ENCODE peak calls at places on chromosomes 1 and 21, in six cellular contexts. S is GM12891, A is H1, O is HepG2, P is GM12878, I is K562. N is an unnamed sample.

GRCh38 chr1:156488566-156489165 is 11.9 kb downstream of the MEF2D start:
- DNase-seq in S (no peak), P (no peak), A (no peak), O (no peak), I (no peak), N (peak; percentile 74)

GRCh38 chr21:43034098-43034497 is 41.5 kb downstream of the CBS start:
- DNase-seq in O (no peak), I (no peak), A (no peak), P (no peak), S (no peak), N (no peak)

GRCh38 chr1:76669146-76669545 is 198.1 kb upstream of the ST6GALNAC5 start:
- DNase-seq in O (no peak), S (no peak), I (no peak), A (no peak), P (no peak), N (no peak)

GRCh38 chr1:23600283-23600682 is 41.0 kb upstream of the ID3 start:
- DNase-seq in S (no peak), O (no peak), P (peak; percentile 74), A (no peak), I (no peak), N (no peak)

GRCh38 chr1:8625981-8626898 is 191.2 kb downstream of the RERE start:
- DNase-seq in O (peak; percentile 78), P (no peak), A (no peak), I (peak; percentile 59), S (no peak), N (no peak)

GRCh38 chr1:152112101-152112884 is 3.0 kb downstream of the TCHH start:
- DNase-seq in A (peak; percentile 49), S (no peak), I (no peak), O (no peak), P (no peak), N (no peak)

GRCh38 chr1:119611701-119612113 is 36.4 kb downstream of the ZNF697 start:
- DNase-seq in I (peak; percentile 76), O (peak; percentile 53), S (peak; percentile 32), A (peak; percentile 100), P (no peak), N (peak; percentile 40)

GRCh38 chr1:168636200-168636599 is 59.8 kb downstream of the XCL1 start:
- DNase-seq in P (no peak), S (no peak), O (no peak), I (no peak), A (no peak), N (no peak)

GRCh38 chr21:16583567-16583966 is 853.8 kb downstream of the USP25 start:
- DNase-seq in S (no peak), P (no peak), I (no peak), O (no peak), A (no peak), N (no peak)

GRCh38 chr1:8889925-8890785 is 11.7 kb upstream of the ENO1 start:
- DNase-seq in A (no peak), I (no peak), P (no peak), S (no peak), O (no peak), N (no peak)

GRCh38 chr1:33902486-33903209 is 38.8 kb downstream of the HMGB4 start:
- DNase-seq in P (peak; percentile 63), A (no peak), I (no peak), S (no peak), O (no peak), N (no peak)

GRCh38 chr1:33086384-33086850 is 5.5 kb downstream of the AZIN2 start:
- DNase-seq in S (no peak), P (peak; percentile 5), A (peak; percentile 81), I (peak; percentile 57), O (peak; percentile 69), N (no peak)

GRCh38 chr21:44880762-44881585 is 7.5 kb upstream of the PTTG1IP start:
- DNase-seq in I (no peak), P (no peak), S (no peak), O (peak; percentile 70), A (no peak), N (no peak)

GRCh38 chr1:203373002-203373401 is 22.1 kb upstream of the FMOD start:
- DNase-seq in S (no peak), A (no peak), I (no peak), O (no peak), P (no peak), N (no peak)

GRCh38 chr1:203512830-203513578 is 19.1 kb downstream of the OPTC start:
- DNase-seq in P (no peak), I (no peak), S (peak; percentile 41), O (peak; percentile 21), A (peak; percentile 49), N (peak; percentile 33)

GRCh38 chr1:247156787-247157232 is 15.0 kb downstream of the ZNF124 start:
- DNase-seq in A (no peak), I (no peak), O (no peak), P (no peak), S (no peak), N (no peak)

GRCh38 chr1:36253463-36253862 is 29.2 kb downstream of the THRAP3 start:
- DNase-seq in A (no peak), I (no peak), O (no peak), P (no peak), S (no peak), N (no peak)

GRCh38 chr1:223479261-223479660 is 86.0 kb downstream of the CCDC185 start:
- DNase-seq in I (no peak), A (no peak), S (no peak), P (no peak), O (no peak), N (no peak)

GRCh38 chr1:231512147-231512698 is 16.2 kb upstream of the TSNAX start:
- DNase-seq in A (no peak), O (peak; percentile 91), S (no peak), P (peak; percentile 20), I (no peak), N (no peak)

GRCh38 chr1:109879881-109880525 is 30.6 kb upstream of the CSF1 start:
- DNase-seq in S (no peak), I (no peak), A (no peak), O (no peak), P (no peak), N (no peak)

GRCh38 chr1:225608014-225608796 is 44.7 kb downstream of the ENAH start:
- DNase-seq in A (no peak), S (no peak), I (no peak), P (no peak), O (no peak), N (no peak)

GRCh38 chr1:184049836-184050468 is 1.6 kb upstream of the TSEN15 start:
- DNase-seq in P (no peak), I (no peak), S (no peak), A (no peak), O (no peak), N (no peak)

GRCh38 chr1:20767271-20767670 is 19.8 kb downstream of the HP1BP3 start:
- DNase-seq in I (no peak), P (no peak), A (no peak), S (no peak), O (no peak), N (no peak)

GRCh38 chr1:81472387-81472786 is 328.3 kb upstream of the ADGRL2 start:
- DNase-seq in S (no peak), I (no peak), P (no peak), A (no peak), O (no peak), N (no peak)

GRCh38 chr1:81478217-81478616 is 322.5 kb upstream of the ADGRL2 start:
- DNase-seq in A (no peak), S (no peak), O (no peak), P (no peak), I (no peak), N (no peak)

GRCh38 chr1:81477704-81478103 is 323.0 kb upstream of the ADGRL2 start:
- DNase-seq in O (no peak), A (no peak), I (no peak), S (no peak), P (no peak), N (no peak)
- TF ChIP-seq TAF1 in O (no peak), A (no peak), I (no peak), S (no peak), P (no peak), N (no peak)

GRCh38 chr1:200240655-200241054 is 169.2 kb downstream of the ZNF281 start:
- DNase-seq in I (no peak), O (no peak), P (no peak), A (no peak), S (no peak), N (no peak)

GRCh38 chr1:200242379-200243041 is 167.3 kb downstream of the ZNF281 start:
- DNase-seq in A (no peak), I (no peak), O (no peak), P (no peak), S (no peak), N (no peak)

GRCh38 chr1:200247513-200247912 is 162.3 kb downstream of the ZNF281 start:
- DNase-seq in I (no peak), S (no peak), P (no peak), A (no peak), O (no peak), N (no peak)

GRCh38 chr1:200245492-200245891 is 164.3 kb downstream of the ZNF281 start:
- DNase-seq in A (no peak), S (no peak), P (no peak), O (no peak), I (peak; percentile 36), N (no peak)

GRCh38 chr1:200243042-200243437 is 166.8 kb downstream of the ZNF281 start:
- DNase-seq in I (no peak), A (no peak), P (no peak), O (no peak), S (no peak), N (no peak)
- TF ChIP-seq POLR2A in I (no peak), A (no peak), P (no peak), O (no peak), S (no peak), N (no peak)

GRCh38 chr1:206633708-206634121 is 1.6 kb upstream of the DYRK3 start:
- DNase-seq in A (no peak), S (no peak), P (no peak), O (no peak), I (no peak), N (no peak)
- TF ChIP-seq TAF1 in A (no peak), S (no peak), P (no peak), O (no peak), I (no peak), N (no peak)

GRCh38 chr1:2587071-2587859 is 688 bp downstream of the PRXL2B start:
- DNase-seq in P (no peak), S (no peak), I (no peak), O (no peak), A (peak; percentile 73), N (no peak)
- TF ChIP-seq POLR2A in P (no peak), S (no peak), I (no peak), O (no peak), A (no peak), N (no peak)

GRCh38 chr1:113333056-113333455 is 57.3 kb upstream of the MAGI3 start:
- DNase-seq in I (no peak), S (no peak), O (no peak), P (no peak), A (no peak), N (no peak)
- TF ChIP-seq TAF1 in I (no peak), S (no peak), O (no peak), P (no peak), A (no peak), N (no peak)

DNA sequence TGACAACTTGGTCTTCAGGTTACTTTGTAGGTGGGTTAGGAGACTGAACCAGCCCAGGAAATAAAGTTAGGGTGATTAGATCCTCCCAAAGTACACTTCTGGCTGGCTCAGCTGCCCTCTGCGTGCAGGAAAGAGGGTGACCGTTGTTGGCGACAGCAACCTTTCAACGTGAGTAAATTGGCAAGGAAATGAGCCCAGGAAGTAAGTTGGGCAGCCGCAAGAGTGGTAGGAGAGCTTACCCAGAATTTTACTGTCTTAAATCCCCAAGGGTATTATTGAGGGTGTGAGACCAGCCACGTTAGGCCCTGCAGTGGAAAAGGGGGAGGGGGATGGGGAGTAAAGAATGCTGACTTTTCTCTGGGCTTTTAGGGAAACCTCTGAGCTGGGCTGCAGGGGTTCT is 1.6 kb downstream of the TENT5C start:
- DNase-seq in A (peak; percentile 48), O (no peak), I (no peak), P (no peak), S (no peak), N (no peak)
- TF ChIP-seq POLR2A in A (no peak), O (no peak), I (no peak), P (no peak), S (no peak), N (no peak)

N was measured in GM12892.